ENCODE peak calls at places on chromosomes 5 and 9, in seven cellular contexts. K, N, Q, L, M, H and U are unnamed samples.

GRCh38 chr9:111854799-111855198 is 41.8 kb upstream of the UGCG start:
- DNase-seq in K (no peak), N (no peak), Q (no peak), L (no peak), M (no peak), H (no peak), U (no peak)

GRCh38 chr9:112532427-112532826 is 45.8 kb downstream of the KIAA1958 start:
- DNase-seq in K (no peak), N (no peak), Q (no peak), L (no peak), M (no peak), H (no peak), U (no peak)

GRCh38 chr9:70439991-70440706 is 25.7 kb upstream of the KLF9 start:
- DNase-seq in K (no peak), N (no peak), Q (no peak), L (no peak), M (no peak), H (no peak), U (no peak)

GRCh38 chr5:65624570-65625555 is at the start of the genes SHLD3 and TRAPPC13:
- DNase-seq in K (peak; percentile 85), N (peak; percentile 73), Q (peak; percentile 88), L (peak; percentile 85), M (peak; percentile 5), H (peak; percentile 74), U (peak; percentile 44)

GRCh38 chr5:40716000-40716399 is 36.3 kb downstream of the PTGER4 start:
- DNase-seq in K (no peak), N (no peak), Q (no peak), L (no peak), M (peak; percentile 42), H (no peak), U (no peak)

GRCh38 chr5:35331941-35332340 is 101.7 kb upstream of the PRLR start:
- DNase-seq in K (no peak), N (no peak), Q (no peak), L (no peak), M (no peak), H (no peak), U (no peak)

GRCh38 chr9:10855847-10856246 is 243.0 kb upstream of the PTPRD start:
- DNase-seq in K (no peak), N (no peak), Q (no peak), L (no peak), M (no peak), H (no peak), U (no peak)

GRCh38 chr5:8033261-8033660 is 164.3 kb downstream of the MTRR start:
- DNase-seq in K (no peak), N (no peak), Q (no peak), L (no peak), M (no peak), H (no peak), U (no peak)

GRCh38 chr5:142275496-142275895 is 49.3 kb downstream of the SPRY4 start:
- DNase-seq in K (peak; percentile 69), N (no peak), Q (no peak), L (no peak), M (no peak), H (no peak), U (no peak)

GRCh38 chr5:43997647-43998251 is 391.5 kb downstream of the FGF10 start:
- DNase-seq in K (no peak), N (no peak), Q (peak; percentile 95), L (no peak), M (no peak), H (no peak), U (no peak)

GRCh38 chr5:167730656-167731055 is 560.8 kb upstream of the WWC1 start:
- DNase-seq in K (no peak), N (no peak), Q (no peak), L (no peak), M (no peak), H (no peak), U (no peak)

GRCh38 chr5:150544606-150545219 is 36.8 kb downstream of the NDST1 start:
- DNase-seq in K (peak; percentile 57), N (peak; percentile 90), Q (peak; percentile 80), L (peak; percentile 17), M (peak; percentile 96), H (peak; percentile 94), U (peak; percentile 67)

GRCh38 chr9:72951043-72951442 is 1.8 kb downstream of the ALDH1A1 start:
- DNase-seq in K (no peak), N (no peak), Q (peak; percentile 24), L (no peak), M (no peak), H (no peak), U (no peak)

GRCh38 chr9:136529516-136530471 is 16.1 kb downstream of the NOTCH1 start:
- DNase-seq in K (no peak), N (no peak), Q (no peak), L (no peak), M (no peak), H (no peak), U (no peak)

GRCh38 chr5:172707285-172708182 is 63.5 kb downstream of the DUSP1 start:
- DNase-seq in K (no peak), N (peak; percentile 79), Q (peak; percentile 58), L (no peak), M (no peak), H (no peak), U (no peak)

GRCh38 chr5:124902097-124902821 is 155.8 kb upstream of the ZNF608 start:
- DNase-seq in K (no peak), N (no peak), Q (no peak), L (peak; percentile 92), M (no peak), H (no peak), U (no peak)

GRCh38 chr5:54251981-54252380 is 58.4 kb downstream of the ARL15 start:
- DNase-seq in K (no peak), N (no peak), Q (no peak), L (no peak), M (no peak), H (no peak), U (no peak)

GRCh38 chr9:112552229-112553050 is 65.8 kb downstream of the KIAA1958 start:
- DNase-seq in K (no peak), N (no peak), Q (no peak), L (no peak), M (no peak), H (no peak), U (no peak)

GRCh38 chr5:112436139-112436538 is 17.1 kb upstream of the EPB41L4A start:
- DNase-seq in K (no peak), N (no peak), Q (no peak), L (no peak), M (no peak), H (no peak), U (no peak)

GRCh38 chr9:116323571-116323970 is 170.0 kb downstream of the PAPPA start:
- DNase-seq in K (no peak), N (no peak), Q (no peak), L (no peak), M (peak; percentile 44), H (no peak), U (no peak)

GRCh38 chr9:110255064-110255416 is 1.3 kb downstream of the TXN start:
- DNase-seq in K (no peak), N (peak; percentile 27), Q (no peak), L (no peak), M (no peak), H (no peak), U (no peak)

GRCh38 chr5:177327539-177328522 is 16.1 kb upstream of the MXD3 start:
- DNase-seq in K (no peak), N (no peak), Q (peak; percentile 68), L (no peak), M (no peak), H (no peak), U (no peak)

GRCh38 chr9:68488126-68488525 is 52.6 kb downstream of the TMEM252 start:
- DNase-seq in K (no peak), N (no peak), Q (no peak), L (no peak), M (no peak), H (no peak), U (no peak)

GRCh38 chr5:33691846-33692245 is 199.9 kb downstream of the ADAMTS12 start:
- DNase-seq in K (no peak), N (no peak), Q (no peak), L (no peak), M (no peak), H (no peak), U (no peak)

GRCh38 chr5:41346609-41347008 is 133.3 kb upstream of the C6 start:
- DNase-seq in K (peak; percentile 3), N (no peak), Q (no peak), L (no peak), M (no peak), H (no peak), U (no peak)

GRCh38 chr9:126517751-126518261 is 95.9 kb upstream of the LMX1B start:
- DNase-seq in K (no peak), N (no peak), Q (no peak), L (no peak), M (no peak), H (no peak), U (no peak)

GRCh38 chr9:109856785-109857184 is 76.8 kb downstream of the PALM2AKAP2 start:
- DNase-seq in K (peak; percentile 28), N (no peak), Q (no peak), L (no peak), M (no peak), H (peak; percentile 17), U (no peak)

GRCh38 chr9:121584421-121584820 is 67.0 kb upstream of the DAB2IP start:
- DNase-seq in K (no peak), N (no peak), Q (no peak), L (no peak), M (no peak), H (no peak), U (no peak)

GRCh38 chr9:114240647-114241558 is 82.0 kb upstream of the ORM1 start:
- DNase-seq in K (no peak), N (no peak), Q (no peak), L (no peak), M (no peak), H (no peak), U (no peak)

DNA sequence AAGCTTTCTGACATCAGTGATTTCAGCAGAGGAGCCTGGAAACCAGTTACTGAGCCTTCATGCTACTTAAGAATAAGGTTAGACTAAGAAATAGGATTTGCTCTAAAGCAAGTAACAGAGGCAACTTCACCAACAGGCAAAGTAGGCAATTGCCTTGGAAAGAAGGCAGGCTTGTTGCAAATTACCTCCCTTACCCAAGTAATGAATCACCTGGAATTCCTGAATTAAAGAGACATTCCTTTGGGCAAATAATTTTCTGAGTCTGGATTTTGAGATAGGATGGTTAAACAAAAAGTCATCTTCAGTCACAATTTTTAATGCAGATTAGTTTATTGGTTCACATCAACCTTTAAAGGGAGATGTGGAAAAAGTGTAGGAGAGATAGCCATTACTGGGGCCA is 92.8 kb downstream of the ITGA1 start:
- DNase-seq in K (no peak), N (no peak), Q (no peak), L (no peak), M (no peak), H (no peak), U (no peak)
- TF ChIP-seq JUND in K (no peak), N (no peak), Q (no peak), L (no peak), M (no peak), H (no peak), U (no peak)

GRCh38 chr9:134656334-134657034 is 14.9 kb downstream of the COL5A1 start:
- DNase-seq in K (peak; percentile 31), N (no peak), Q (no peak), L (no peak), M (no peak), H (no peak), U (no peak)
- TF ChIP-seq JUND in K (no peak), N (no peak), Q (no peak), L (no peak), M (no peak), H (no peak), U (no peak)

GRCh38 chr9:124263800-124264426 is 6.2 kb downstream of the NEK6 start:
- DNase-seq in K (no peak), N (no peak), Q (peak; percentile 65), L (no peak), M (no peak), H (no peak), U (no peak)
- TF ChIP-seq JUND in K (no peak), N (no peak), Q (peak; percentile 25), L (no peak), M (no peak), H (no peak), U (no peak)

GRCh38 chr9:19677929-19678328 is 110.9 kb downstream of the SLC24A2 start:
- DNase-seq in K (no peak), N (no peak), Q (no peak), L (no peak), M (no peak), H (no peak), U (no peak)
- TF ChIP-seq JUND in K (no peak), N (no peak), Q (no peak), L (no peak), M (no peak), H (peak; percentile 53), U (no peak)